ENCODE peak calls at places on chromosomes 6 and 20, in seven cellular contexts. T, I, A, P, Z, R and W are unnamed samples.

GRCh38 chr6:89360415-89360999 is 8.0 kb upstream of the UBE2J1 start:
- DNase-seq in Z (no peak), P (no peak), A (no peak), R (no peak), I (peak; percentile 7), T (no peak), W (no peak)

GRCh38 chr20:45341939-45342862 is 6.0 kb downstream of the SDC4 start:
- DNase-seq in A (no peak), P (no peak), T (peak; percentile 58), R (no peak), Z (peak; percentile 82), I (peak; percentile 67), W (no peak)

GRCh38 chr20:25310921-25311728 is 63.2 kb downstream of the PYGB start:
- DNase-seq in T (no peak), P (no peak), R (no peak), I (peak; percentile 52), Z (no peak), A (peak; percentile 5), W (no peak)

GRCh38 chr6:166275714-166276166 is 32.5 kb downstream of the PRR18 start:
- DNase-seq in I (peak; percentile 43), R (peak; percentile 35), P (peak; percentile 75), Z (peak; percentile 79), T (peak; percentile 79), A (peak; percentile 36), W (peak; percentile 88)

GRCh38 chr6:134510121-134510520 is 192.2 kb upstream of the SGK1 start:
- DNase-seq in I (peak; percentile 19), P (no peak), T (no peak), R (no peak), Z (no peak), A (no peak), W (no peak)

GRCh38 chr6:31049518-31049917 is 39.2 kb downstream of the MUC22 start:
- DNase-seq in P (no peak), A (no peak), Z (no peak), T (no peak), I (peak; percentile 27), R (no peak), W (no peak)

GRCh38 chr20:2171266-2171790 is 69.7 kb downstream of the STK35 start:
- DNase-seq in R (no peak), T (no peak), A (no peak), I (no peak), P (no peak), Z (no peak), W (no peak)

GRCh38 chr20:62685781-62686555 is 22.7 kb upstream of the NTSR1 start:
- DNase-seq in Z (no peak), T (peak; percentile 67), R (no peak), A (no peak), I (no peak), P (no peak), W (no peak)

DNA sequence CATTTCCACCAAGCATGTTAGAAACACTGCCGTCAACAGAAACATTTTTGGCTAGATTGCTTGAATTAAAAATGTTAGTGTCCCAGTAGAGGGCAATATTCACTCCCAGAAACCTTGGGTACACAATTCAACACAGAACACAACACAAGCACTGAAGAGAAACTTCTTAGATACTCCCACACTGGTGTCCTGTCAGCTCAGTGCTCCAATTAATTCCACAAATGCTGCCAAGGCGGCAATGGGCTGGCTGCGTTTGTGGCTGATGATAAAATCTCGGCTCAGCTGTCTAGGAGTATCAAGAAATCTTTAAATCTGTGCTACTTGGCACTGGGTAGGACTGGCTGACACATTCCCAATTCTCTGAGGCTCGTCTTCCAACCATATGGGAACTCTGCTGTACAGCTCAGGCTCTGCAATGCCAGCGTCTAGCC is 39.3 kb downstream of the BEND3 start:
- DNase-seq in Z (no peak), R (no peak), P (peak; percentile 46), A (no peak), I (peak; percentile 41), T (no peak), W (no peak)
- TF ChIP-seq CTCF in Z (no peak), R (peak; percentile 22), P (peak; percentile 74), A (no peak), I (peak; percentile 20), T (no peak), W (peak; percentile 28)

GRCh38 chr20:49519777-49520359 is 37.4 kb upstream of the KCNB1 start:
- DNase-seq in P (no peak), R (no peak), A (no peak), Z (no peak), T (no peak), I (no peak), W (no peak)
- TF ChIP-seq CTCF in P (no peak), R (no peak), A (no peak), Z (no peak), T (no peak), I (no peak), W (peak; percentile 17)

DNA sequence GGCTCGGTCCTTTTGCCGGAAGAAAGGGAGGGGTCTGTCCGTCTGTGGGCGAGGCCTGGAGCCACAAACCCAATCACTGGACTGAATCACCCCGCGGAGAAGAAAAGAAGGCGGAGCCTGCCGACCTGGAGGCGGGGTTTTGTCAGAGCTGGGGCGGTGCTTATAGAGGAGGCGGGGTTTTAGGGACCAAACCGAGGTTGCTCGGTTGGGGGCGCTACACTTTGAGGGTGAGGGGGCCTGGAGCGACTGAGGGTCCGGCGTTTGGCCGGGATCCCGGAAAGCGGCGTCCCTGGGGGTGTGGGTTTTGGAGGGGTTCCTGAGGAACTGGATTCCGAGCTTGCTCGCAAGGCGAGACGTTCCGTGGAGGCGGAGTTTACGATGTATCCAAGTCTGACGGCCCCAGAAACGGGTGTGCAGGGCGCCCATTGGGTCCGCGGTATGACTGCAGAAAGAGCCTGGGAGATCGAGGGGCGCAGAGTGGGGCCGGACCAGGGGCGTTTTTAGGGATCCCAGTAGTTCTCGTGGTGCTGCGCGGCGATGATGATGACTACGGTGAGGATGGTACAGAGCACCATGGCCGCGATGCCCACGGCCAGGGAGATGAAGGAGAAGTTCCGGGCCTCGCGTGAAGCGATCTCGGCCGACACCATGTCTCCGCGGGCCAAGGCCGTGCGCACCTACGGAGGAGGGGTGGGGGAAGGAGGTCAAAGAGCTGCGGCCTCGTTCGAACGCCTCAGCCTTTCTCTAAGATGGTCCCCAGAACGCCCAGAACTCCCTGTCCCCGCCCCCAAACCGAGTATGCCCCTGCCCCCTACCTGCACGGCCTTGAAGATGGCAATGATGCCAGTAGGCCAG is 2.8 kb downstream of the PRRT1 start:
- DNase-seq in P (no peak), A (no peak), T (peak; percentile 86), I (no peak), Z (peak; percentile 96), R (no peak), W (no peak)
- TF ChIP-seq CTCF in P (peak; percentile 15), A (no peak), T (no peak), I (no peak), Z (peak; percentile 46), R (no peak), W (no peak)

GRCh38 chr6:170393033-170393432 is 86.5 kb downstream of the FAM120B start:
- DNase-seq in A (no peak), I (no peak), T (no peak), Z (no peak), R (no peak), P (no peak), W (no peak)
- TF ChIP-seq CTCF in A (no peak), I (peak; percentile 6), T (no peak), Z (no peak), R (no peak), P (no peak), W (no peak)

DNA sequence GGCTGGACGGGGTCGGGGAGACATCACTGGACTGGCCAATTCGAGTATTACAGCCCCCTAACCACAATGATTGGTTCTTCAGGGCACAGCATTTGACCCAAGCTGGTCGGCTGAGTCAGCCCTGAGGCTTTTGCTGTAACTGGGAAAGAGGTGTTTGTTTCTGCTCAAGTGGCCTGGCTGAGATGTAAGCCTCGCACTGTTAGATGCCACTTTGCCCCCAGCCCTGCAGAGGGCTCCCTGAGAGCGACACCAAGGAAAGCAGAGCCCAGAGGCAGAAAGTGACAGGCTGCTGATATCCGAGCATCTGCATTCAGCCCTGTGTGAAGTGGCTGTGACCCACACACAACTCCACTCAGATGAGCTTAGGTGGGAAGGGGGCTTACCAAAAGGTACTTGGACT is 19.4 kb downstream of the ERGIC3 start:
- DNase-seq in T (peak; percentile 46), I (peak; percentile 27), A (no peak), R (peak; percentile 27), Z (peak; percentile 60), P (peak; percentile 82), W (peak; percentile 34)
- TF ChIP-seq CTCF in T (no peak), I (peak; percentile 21), A (no peak), R (peak; percentile 26), Z (no peak), P (peak; percentile 83), W (peak; percentile 46)

GRCh38 chr6:3403244-3404154 is 53.4 kb downstream of the SLC22A23 start:
- DNase-seq in P (no peak), Z (no peak), T (peak; percentile 80), I (no peak), R (peak; percentile 29), A (no peak), W (no peak)
- TF ChIP-seq CTCF in P (no peak), Z (no peak), T (no peak), I (no peak), R (no peak), A (no peak), W (no peak)

DNA sequence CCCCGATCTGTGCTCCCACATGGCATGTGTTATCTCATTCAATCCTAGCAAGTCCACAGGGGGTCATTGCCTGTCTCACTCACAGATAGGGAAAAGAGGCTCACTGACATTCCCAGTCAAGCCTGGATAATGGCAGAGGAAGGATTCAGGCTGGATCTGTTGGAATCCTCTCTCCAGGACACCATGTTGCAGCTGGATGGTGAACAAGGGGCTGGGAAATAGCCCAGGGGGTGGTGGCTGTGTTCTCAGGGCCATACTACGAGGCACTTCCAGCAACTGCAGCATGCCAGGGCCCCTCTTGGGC is 5.0 kb upstream of the SPDEF start:
- DNase-seq in A (no peak), I (no peak), T (no peak), P (no peak), Z (no peak), R (no peak), W (no peak)
- TF ChIP-seq CTCF in A (no peak), I (no peak), T (no peak), P (peak; percentile 3), Z (no peak), R (no peak), W (no peak)

DNA sequence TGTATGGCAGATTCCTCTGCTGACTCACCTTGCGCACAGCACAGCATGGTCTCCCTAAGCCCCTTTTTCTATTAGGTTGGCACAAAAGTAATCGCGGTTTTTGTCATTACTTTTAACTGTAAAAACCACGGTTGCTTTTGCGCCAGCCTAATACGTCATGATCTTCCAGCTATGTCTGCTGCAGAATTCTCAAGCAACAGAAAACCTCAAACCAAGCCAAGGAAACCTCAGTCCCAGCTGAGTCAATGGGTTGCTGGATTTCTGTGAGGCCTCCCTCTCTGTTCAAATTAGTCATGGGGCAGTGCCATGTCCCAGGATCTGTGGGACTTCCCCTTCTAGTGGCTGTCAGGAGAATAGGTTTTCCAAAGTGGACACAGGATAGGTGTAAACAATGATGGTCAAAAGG is 15.7 kb upstream of the ENPP1 start:
- DNase-seq in P (no peak), Z (no peak), T (no peak), I (no peak), A (no peak), R (no peak), W (no peak)
- TF ChIP-seq CTCF in P (no peak), Z (no peak), T (no peak), I (no peak), A (no peak), R (no peak), W (no peak)